ENCODE peak calls at places on chromosomes 5 and 9, in nine cellular contexts. One of them, this sample, is unnamed.

GRCh38 chr5:172339264-172340180 is 56.0 kb upstream of the UBTD2 start:
- DNase-seq in left ventricle myocardium inferior: no peak
- DNase-seq in nephron progenitor cell: no peak
- DNase-seq in stomach: no peak
- DNase-seq in cardiac fibroblast: no peak
- DNase-seq in A549: no peak
- DNase-seq in tibial nerve: no peak
- DNase-seq in dorsolateral prefrontal cortex: no peak
- DNase-seq in brain microvascular endothelial cell: no peak
- DNase-seq in this sample: no peak

GRCh38 chr9:95772320-95773060 is 103.0 kb upstream of the ERCC6L2 start:
- DNase-seq in A549: no peak
- DNase-seq in tibial nerve: peak
- DNase-seq in cardiac fibroblast: no peak
- DNase-seq in left ventricle myocardium inferior: no peak
- DNase-seq in brain microvascular endothelial cell: no peak
- DNase-seq in stomach: no peak
- DNase-seq in dorsolateral prefrontal cortex: no peak
- DNase-seq in nephron progenitor cell: peak
- DNase-seq in this sample: no peak

GRCh38 chr5:81909677-81910076 is 62.1 kb upstream of the ATG10 start:
- DNase-seq in nephron progenitor cell: no peak
- DNase-seq in dorsolateral prefrontal cortex: no peak
- DNase-seq in stomach: no peak
- DNase-seq in cardiac fibroblast: no peak
- DNase-seq in brain microvascular endothelial cell: no peak
- DNase-seq in left ventricle myocardium inferior: no peak
- DNase-seq in tibial nerve: no peak
- DNase-seq in A549: no peak
- DNase-seq in this sample: peak

GRCh38 chr9:108445431-108446018 is 410.3 kb downstream of the ACTL7B start:
- DNase-seq in tibial nerve: no peak
- DNase-seq in A549: no peak
- DNase-seq in left ventricle myocardium inferior: no peak
- DNase-seq in cardiac fibroblast: no peak
- DNase-seq in nephron progenitor cell: no peak
- DNase-seq in stomach: no peak
- DNase-seq in dorsolateral prefrontal cortex: peak
- DNase-seq in brain microvascular endothelial cell: no peak
- DNase-seq in this sample: no peak

GRCh38 chr5:124043456-124043855 is 531.5 kb downstream of the CSNK1G3 start:
- DNase-seq in brain microvascular endothelial cell: no peak
- DNase-seq in tibial nerve: no peak
- DNase-seq in cardiac fibroblast: peak
- DNase-seq in stomach: no peak
- DNase-seq in nephron progenitor cell: no peak
- DNase-seq in A549: peak
- DNase-seq in dorsolateral prefrontal cortex: no peak
- DNase-seq in left ventricle myocardium inferior: no peak
- DNase-seq in this sample: no peak

GRCh38 chr5:56055859-56056258 is 61.1 kb upstream of the IL6ST start:
- DNase-seq in brain microvascular endothelial cell: no peak
- DNase-seq in cardiac fibroblast: no peak
- DNase-seq in nephron progenitor cell: no peak
- DNase-seq in A549: no peak
- DNase-seq in left ventricle myocardium inferior: no peak
- DNase-seq in stomach: no peak
- DNase-seq in dorsolateral prefrontal cortex: no peak
- DNase-seq in tibial nerve: no peak
- DNase-seq in this sample: no peak

GRCh38 chr5:91281409-91281808 is 101.7 kb downstream of the ARRDC3 start:
- DNase-seq in A549: peak
- DNase-seq in stomach: no peak
- DNase-seq in brain microvascular endothelial cell: no peak
- DNase-seq in left ventricle myocardium inferior: no peak
- DNase-seq in dorsolateral prefrontal cortex: no peak
- DNase-seq in tibial nerve: no peak
- DNase-seq in cardiac fibroblast: peak
- DNase-seq in nephron progenitor cell: no peak
- DNase-seq in this sample: no peak

GRCh38 chr5:55172051-55172899 is 702 bp downstream of the CDC20B start:
- DNase-seq in stomach: peak
- DNase-seq in cardiac fibroblast: peak
- DNase-seq in A549: peak
- DNase-seq in left ventricle myocardium inferior: no peak
- DNase-seq in dorsolateral prefrontal cortex: no peak
- DNase-seq in nephron progenitor cell: peak
- DNase-seq in tibial nerve: no peak
- DNase-seq in brain microvascular endothelial cell: peak
- DNase-seq in this sample: peak

GRCh38 chr9:110592075-110592830 is 12.7 kb upstream of the SVEP1 start:
- DNase-seq in dorsolateral prefrontal cortex: no peak
- DNase-seq in A549: no peak
- DNase-seq in nephron progenitor cell: no peak
- DNase-seq in left ventricle myocardium inferior: no peak
- DNase-seq in stomach: no peak
- DNase-seq in tibial nerve: no peak
- DNase-seq in brain microvascular endothelial cell: no peak
- DNase-seq in cardiac fibroblast: peak
- DNase-seq in this sample: no peak

DNA sequence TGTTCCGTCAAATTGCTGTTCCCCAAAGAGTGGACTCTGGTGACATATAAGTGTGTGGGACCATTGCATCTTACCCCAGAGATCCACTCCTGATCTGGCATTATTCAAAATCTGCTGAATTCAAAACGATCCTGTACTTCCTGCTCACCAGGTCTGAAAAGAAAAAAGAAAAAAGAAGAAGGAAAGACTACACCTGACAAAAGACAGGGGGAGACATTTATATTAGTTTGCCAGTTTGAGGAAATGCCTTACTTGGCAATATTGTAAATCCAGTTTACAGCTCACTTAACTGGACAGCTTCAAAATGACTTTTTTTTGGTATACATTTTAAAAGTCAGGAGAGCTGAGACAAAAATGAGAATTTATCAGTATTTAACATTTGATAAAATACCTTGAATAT is 15.0 kb upstream of the GRHPR start:
- DNase-seq in nephron progenitor cell: no peak
- DNase-seq in stomach: no peak
- DNase-seq in cardiac fibroblast: no peak
- DNase-seq in left ventricle myocardium inferior: no peak
- DNase-seq in dorsolateral prefrontal cortex: no peak
- DNase-seq in tibial nerve: no peak
- DNase-seq in brain microvascular endothelial cell: no peak
- DNase-seq in A549: peak
- DNase-seq in this sample: no peak
- TF ChIP-seq CTCF in nephron progenitor cell: no peak
- TF ChIP-seq CTCF in stomach: no peak
- TF ChIP-seq CTCF in cardiac fibroblast: no peak
- TF ChIP-seq CTCF in left ventricle myocardium inferior: no peak
- TF ChIP-seq CTCF in dorsolateral prefrontal cortex: no peak
- TF ChIP-seq CTCF in tibial nerve: no peak
- TF ChIP-seq CTCF in brain microvascular endothelial cell: peak
- TF ChIP-seq CTCF in A549: peak
- TF ChIP-seq CTCF in this sample: peak

GRCh38 chr5:111820072-111820471 is 63.1 kb upstream of the NREP start:
- DNase-seq in stomach: no peak
- DNase-seq in nephron progenitor cell: no peak
- DNase-seq in left ventricle myocardium inferior: no peak
- DNase-seq in cardiac fibroblast: peak
- DNase-seq in tibial nerve: no peak
- DNase-seq in brain microvascular endothelial cell: no peak
- DNase-seq in dorsolateral prefrontal cortex: no peak
- DNase-seq in A549: no peak
- DNase-seq in this sample: no peak
- TF ChIP-seq CTCF in stomach: no peak
- TF ChIP-seq CTCF in nephron progenitor cell: no peak
- TF ChIP-seq CTCF in left ventricle myocardium inferior: no peak
- TF ChIP-seq CTCF in cardiac fibroblast: no peak
- TF ChIP-seq CTCF in tibial nerve: no peak
- TF ChIP-seq CTCF in brain microvascular endothelial cell: peak
- TF ChIP-seq CTCF in dorsolateral prefrontal cortex: no peak
- TF ChIP-seq CTCF in A549: no peak
- TF ChIP-seq CTCF in this sample: no peak

DNA sequence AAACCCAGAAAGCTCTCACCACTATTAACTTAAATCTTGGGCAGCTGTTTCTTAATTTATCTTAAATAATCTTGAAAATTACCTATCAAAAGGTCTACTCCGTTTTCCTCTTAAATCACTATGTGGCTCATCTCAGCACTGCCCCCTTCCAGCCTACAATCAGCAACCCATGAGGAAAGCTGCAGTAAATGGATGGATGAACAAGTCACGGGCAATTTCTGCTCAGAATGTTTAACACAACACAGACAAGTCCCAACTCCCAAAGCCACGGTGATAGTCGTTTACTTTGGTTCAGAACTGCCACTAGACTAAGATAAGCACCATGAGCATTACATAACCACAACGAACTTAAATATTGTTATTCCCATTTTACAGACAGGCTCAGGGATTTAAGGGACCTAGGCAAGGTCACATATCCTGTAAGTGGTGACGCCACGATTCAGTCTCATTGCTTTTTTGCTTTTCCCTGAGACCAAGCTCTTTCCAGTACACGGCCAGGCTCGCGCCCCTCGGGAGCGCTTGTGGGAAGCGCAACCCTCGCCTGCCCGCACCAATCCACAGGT is 2.0 kb upstream of the SMIM27 start:
- DNase-seq in brain microvascular endothelial cell: peak
- DNase-seq in dorsolateral prefrontal cortex: no peak
- DNase-seq in A549: peak
- DNase-seq in cardiac fibroblast: peak
- DNase-seq in nephron progenitor cell: peak
- DNase-seq in stomach: no peak
- DNase-seq in left ventricle myocardium inferior: no peak
- DNase-seq in tibial nerve: no peak
- DNase-seq in this sample: no peak
- TF ChIP-seq CTCF in brain microvascular endothelial cell: peak
- TF ChIP-seq CTCF in dorsolateral prefrontal cortex: no peak
- TF ChIP-seq CTCF in A549: no peak
- TF ChIP-seq CTCF in cardiac fibroblast: no peak
- TF ChIP-seq CTCF in nephron progenitor cell: no peak
- TF ChIP-seq CTCF in stomach: no peak
- TF ChIP-seq CTCF in left ventricle myocardium inferior: no peak
- TF ChIP-seq CTCF in tibial nerve: no peak
- TF ChIP-seq CTCF in this sample: peak

DNA sequence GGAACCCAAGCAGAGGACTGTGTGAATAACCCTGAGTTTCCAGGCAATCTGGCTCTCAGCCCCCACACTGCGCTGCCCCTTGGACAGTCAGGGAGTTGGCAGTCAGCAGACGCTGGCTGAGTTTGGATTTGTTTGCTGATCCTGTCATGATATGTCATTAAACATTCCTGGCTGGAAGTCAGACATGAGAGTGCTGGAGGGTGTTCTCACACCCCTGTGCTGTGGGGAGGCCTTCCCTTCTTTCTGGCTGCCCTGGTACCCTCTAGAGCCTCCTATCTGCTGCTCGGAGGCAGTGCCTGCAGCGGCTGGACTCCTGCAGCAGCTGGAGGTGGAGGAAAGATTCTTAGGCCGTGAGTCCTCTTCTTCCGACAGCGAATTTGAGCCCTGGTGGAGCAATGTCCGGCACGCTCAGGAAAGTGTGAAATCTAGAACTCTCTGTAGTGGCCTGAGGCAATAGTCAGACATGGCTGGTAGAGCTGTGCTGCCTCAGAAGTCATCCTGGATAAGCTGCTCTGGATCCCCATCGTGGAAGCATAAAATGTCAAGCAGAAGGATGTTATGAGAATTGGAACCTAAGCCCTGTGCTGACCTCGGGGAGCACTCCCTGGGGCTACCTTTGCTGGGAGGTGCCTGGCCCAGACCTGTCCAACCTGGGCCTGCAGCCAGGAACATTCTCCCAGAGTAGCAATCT is 72.0 kb downstream of the PDE8B start:
- DNase-seq in nephron progenitor cell: no peak
- DNase-seq in dorsolateral prefrontal cortex: no peak
- DNase-seq in brain microvascular endothelial cell: peak
- DNase-seq in tibial nerve: no peak
- DNase-seq in stomach: no peak
- DNase-seq in A549: peak
- DNase-seq in left ventricle myocardium inferior: no peak
- DNase-seq in cardiac fibroblast: peak
- DNase-seq in this sample: no peak
- TF ChIP-seq CTCF in nephron progenitor cell: no peak
- TF ChIP-seq CTCF in dorsolateral prefrontal cortex: no peak
- TF ChIP-seq CTCF in brain microvascular endothelial cell: peak
- TF ChIP-seq CTCF in tibial nerve: no peak
- TF ChIP-seq CTCF in stomach: no peak
- TF ChIP-seq CTCF in A549: no peak
- TF ChIP-seq CTCF in left ventricle myocardium inferior: no peak
- TF ChIP-seq CTCF in cardiac fibroblast: no peak
- TF ChIP-seq CTCF in this sample: no peak

DNA sequence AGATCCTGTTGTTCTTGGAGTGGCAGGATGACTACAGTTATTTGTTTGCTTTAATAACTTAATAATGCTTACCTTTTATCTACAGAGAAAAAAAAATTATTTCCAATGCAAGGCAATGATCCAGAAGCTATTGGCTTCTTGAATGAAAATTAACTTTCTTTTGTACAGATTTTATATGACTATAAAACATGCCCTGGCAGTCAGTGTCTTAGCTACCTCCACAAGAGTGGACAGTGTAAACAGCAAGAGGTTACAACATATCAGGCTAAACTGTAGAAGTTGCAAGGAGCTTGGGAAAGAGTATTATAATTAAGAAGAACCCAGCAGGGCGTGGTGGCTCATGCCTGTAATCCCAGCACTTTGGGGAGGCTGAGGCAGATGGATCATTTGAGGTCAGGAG is 49.1 kb downstream of the BNC2 start:
- DNase-seq in dorsolateral prefrontal cortex: no peak
- DNase-seq in tibial nerve: no peak
- DNase-seq in left ventricle myocardium inferior: no peak
- DNase-seq in nephron progenitor cell: no peak
- DNase-seq in stomach: no peak
- DNase-seq in brain microvascular endothelial cell: no peak
- DNase-seq in cardiac fibroblast: no peak
- DNase-seq in A549: no peak
- DNase-seq in this sample: no peak
- TF ChIP-seq CTCF in dorsolateral prefrontal cortex: no peak
- TF ChIP-seq CTCF in tibial nerve: no peak
- TF ChIP-seq CTCF in left ventricle myocardium inferior: no peak
- TF ChIP-seq CTCF in nephron progenitor cell: no peak
- TF ChIP-seq CTCF in stomach: no peak
- TF ChIP-seq CTCF in brain microvascular endothelial cell: no peak
- TF ChIP-seq CTCF in cardiac fibroblast: no peak
- TF ChIP-seq CTCF in A549: no peak
- TF ChIP-seq CTCF in this sample: no peak

This sample was measured in GM10248.